ENCODE peak calls at places on chromosomes 6 and 20, in five cellular contexts. L is T-helper 1 cell, B is HS-5, C is stomach, H is NCI-H524 treated with DMSO at 0.1 percent for 48 hours. J is an unnamed sample.
A peak's percentile ranks its signal among the peaks of the same experiment; 100 is the strongest.

GRCh38 chr6:17894905-17895304 is 92.5 kb downstream of the KIF13A start:
- DNase-seq in L (no peak), B (no peak), C (no peak), H (no peak), J (no peak)

GRCh38 chr6:1726341-1726763 is 116.6 kb downstream of the FOXC1 start:
- DNase-seq in L (no peak), B (no peak), C (no peak), H (peak; percentile 27), J (no peak)

GRCh38 chr20:11919046-11919445 is 1.4 kb downstream of the BTBD3 start:
- DNase-seq in L (no peak), B (no peak), C (peak; percentile 70), H (peak; percentile 91), J (no peak)

GRCh38 chr6:17945111-17945510 is 42.3 kb downstream of the KIF13A start:
- DNase-seq in L (no peak), B (no peak), C (no peak), H (no peak), J (no peak)

GRCh38 chr20:44170796-44171410 is 16.1 kb downstream of the JPH2 start:
- DNase-seq in L (no peak), B (peak; percentile 51), C (no peak), H (no peak), J (no peak)

GRCh38 chr6:150271501-150272263 is 97.1 kb upstream of the IYD start:
- DNase-seq in L (no peak), B (no peak), C (no peak), H (no peak), J (no peak)

GRCh38 chr6:108133594-108134179 is 32.1 kb upstream of the NR2E1 start:
- DNase-seq in L (no peak), B (peak; percentile 34), C (peak; percentile 71), H (no peak), J (no peak)

GRCh38 chr6:106536357-106536756 is 92.9 kb downstream of the RTN4IP1 start:
- DNase-seq in L (no peak), B (no peak), C (no peak), H (no peak), J (no peak)

GRCh38 chr6:132830236-132830799 is 15.9 kb downstream of the RPS12 start:
- DNase-seq in L (no peak), B (no peak), C (no peak), H (peak; percentile 68), J (no peak)

GRCh38 chr6:125558907-125559306 is 190.5 kb upstream of the HEY2 start:
- DNase-seq in L (no peak), B (no peak), C (no peak), H (peak; percentile 61), J (no peak)

GRCh38 chr6:158706369-158706982 is 56.6 kb downstream of the SYTL3 start:
- DNase-seq in L (no peak), B (no peak), C (peak; percentile 61), H (peak; percentile 26), J (no peak)

GRCh38 chr20:51667002-51667408 is 101.2 kb downstream of the ATP9A start:
- DNase-seq in L (no peak), B (no peak), C (no peak), H (no peak), J (no peak)

GRCh38 chr20:57716202-57716601 is 6.4 kb upstream of the PMEPA1 start:
- DNase-seq in L (no peak), B (peak; percentile 38), C (no peak), H (no peak), J (no peak)

GRCh38 chr20:6767536-6768227 is at the start of gene BMP2:
- DNase-seq in L (no peak), B (no peak), C (peak; percentile 70), H (peak; percentile 18), J (no peak)

GRCh38 chr6:125149256-125150144 is 4.1 kb upstream of the TPD52L1 start:
- DNase-seq in L (no peak), B (peak; percentile 13), C (no peak), H (no peak), J (no peak)

GRCh38 chr20:33169176-33169794 is 1.3 kb downstream of the BPIFA2 start:
- DNase-seq in L (no peak), B (no peak), C (no peak), H (no peak), J (no peak)

GRCh38 chr6:2594868-2595267 is 155.9 kb downstream of the MYLK4 start:
- DNase-seq in L (no peak), B (no peak), C (no peak), H (no peak), J (no peak)